ENCODE peak calls at places on chromosomes 13 and 19, in seven cellular contexts. P, B, R, S, K, Y and I are unnamed samples.

GRCh38 chr13:102905905-102906304 is 60.1 kb downstream of the ERCC5 start:
- DNase-seq in P (no peak), S (no peak), Y (no peak), K (no peak), B (no peak), R (no peak), I (no peak)

GRCh38 chr19:39199025-39199424 is 2.3 kb downstream of the NCCRP1 start:
- DNase-seq in S (no peak), P (no peak), K (peak), B (no peak), R (no peak), Y (no peak), I (peak)

GRCh38 chr19:46497773-46498172 is 2.1 kb upstream of the PNMA8B start:
- DNase-seq in R (no peak), B (no peak), K (no peak), Y (no peak), P (no peak), S (no peak), I (no peak)

GRCh38 chr13:28129911-28130693 is 8.2 kb upstream of the PAN3 start:
- DNase-seq in R (no peak), S (no peak), B (no peak), P (no peak), Y (no peak), K (no peak), I (no peak)

GRCh38 chr13:111586291-111586690 is 265.8 kb downstream of the TEX29 start:
- DNase-seq in Y (no peak), S (no peak), P (no peak), B (no peak), K (no peak), R (no peak), I (no peak)

GRCh38 chr19:11105014-11105636 is 15.9 kb downstream of the LDLR start:
- DNase-seq in B (no peak), P (no peak), K (no peak), R (no peak), S (no peak), Y (no peak), I (no peak)

GRCh38 chr13:48437381-48437780 is 24.5 kb upstream of the LPAR6 start:
- DNase-seq in Y (no peak), B (no peak), P (peak), R (peak), S (peak), K (peak), I (peak)

GRCh38 chr19:575527-576506 is 3.4 kb downstream of the BSG start:
- DNase-seq in S (no peak), R (no peak), Y (no peak), B (no peak), K (peak), P (peak), I (no peak)

GRCh38 chr13:75153834-75154233 is 328.1 kb downstream of the TBC1D4 start:
- DNase-seq in Y (no peak), B (no peak), S (no peak), P (no peak), R (no peak), K (no peak), I (no peak)

DNA sequence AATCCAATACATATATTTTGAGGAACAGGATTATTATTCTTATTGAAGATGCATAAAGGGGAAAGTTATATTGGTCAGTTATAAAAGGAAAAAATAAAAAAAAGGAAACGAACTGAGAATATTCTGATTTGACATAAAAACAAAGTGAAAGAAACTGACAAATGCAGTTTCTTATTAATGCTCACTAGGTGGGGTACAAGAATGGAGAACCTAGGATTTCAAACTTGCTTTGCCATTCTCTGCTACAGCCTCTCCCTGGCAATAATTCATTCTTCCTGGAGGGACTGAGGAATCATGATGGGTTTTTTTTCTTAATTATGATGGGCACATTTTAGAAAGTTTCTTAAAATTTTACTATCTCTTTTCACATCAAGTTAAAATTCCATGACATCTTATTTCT is 154.9 kb downstream of the PCDH9 start:
- DNase-seq in P (no peak), R (no peak), B (no peak), Y (no peak), S (no peak), K (no peak), I (no peak)
- TF ChIP-seq CTCF in P (no peak), R (peak), B (peak), Y (no peak), S (no peak), K (no peak), I (peak)

DNA sequence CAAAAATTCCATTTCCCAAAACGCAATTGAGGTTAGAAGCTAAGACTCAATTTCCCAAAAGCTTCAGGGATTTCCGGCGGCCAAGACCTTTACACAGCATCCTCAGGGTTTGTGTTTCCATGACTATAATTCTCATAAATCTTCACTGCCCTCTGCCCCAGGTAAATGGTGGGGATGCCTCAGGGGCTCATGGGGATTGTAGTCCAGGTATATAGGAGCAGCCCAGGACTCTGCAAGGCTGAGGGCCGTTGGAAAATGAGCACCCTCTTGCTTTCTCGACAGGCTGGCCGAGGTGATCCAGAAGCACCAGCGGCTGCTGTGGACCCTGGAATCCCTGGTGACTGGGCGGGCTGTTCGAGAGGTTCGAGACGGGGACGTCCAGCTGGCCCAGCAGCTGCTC is 6.4 kb downstream of the ALDH16A1 start:
- DNase-seq in R (no peak), P (no peak), Y (no peak), B (no peak), S (no peak), K (no peak), I (no peak)
- H3K4me3 ChIP-seq in R (no peak), P (no peak), Y (no peak), B (no peak), S (no peak), K (no peak), I (no peak)

DNA sequence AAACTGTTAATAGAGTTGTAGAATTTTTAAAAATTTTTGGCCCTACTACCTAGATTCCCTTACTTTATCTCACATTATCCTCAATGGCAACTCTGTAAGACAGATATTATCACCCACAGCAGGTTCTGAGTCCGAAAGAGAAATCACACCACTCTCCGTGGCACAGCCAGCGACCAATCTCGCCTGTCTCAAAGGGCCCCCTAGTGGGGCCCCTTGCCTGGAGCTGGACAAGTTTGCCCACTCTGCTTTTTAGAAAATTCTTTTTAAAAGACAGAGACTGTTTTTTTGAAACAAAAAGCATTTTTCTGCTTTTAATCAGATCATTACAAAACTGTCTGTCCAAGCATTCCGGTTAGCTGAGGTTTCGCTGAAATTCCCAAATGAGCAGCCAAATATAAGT is 21.7 kb downstream of the PHF11 start:
- DNase-seq in Y (no peak), K (no peak), P (no peak), S (no peak), B (peak), R (no peak), I (no peak)
- TF ChIP-seq CTCF in Y (no peak), K (no peak), P (peak), S (no peak), B (peak), R (peak), I (peak)

GRCh38 chr13:113158946-113159345 is 498 bp downstream of the PROZ start:
- DNase-seq in B (no peak), K (no peak), R (no peak), S (no peak), Y (no peak), P (no peak), I (no peak)

GRCh38 chr13:113157206-113157928 is 1.1 kb upstream of the PROZ start:
- DNase-seq in K (no peak), S (no peak), R (no peak), P (no peak), B (no peak), Y (no peak), I (no peak)

GRCh38 chr13:113155982-113156655 is 2.3 kb upstream of the PROZ start:
- DNase-seq in S (no peak), K (no peak), R (no peak), B (no peak), P (no peak), Y (no peak), I (no peak)

GRCh38 chr13:113159701-113160100 is 1.3 kb downstream of the PROZ start:
- DNase-seq in P (no peak), K (no peak), B (no peak), R (no peak), S (no peak), Y (no peak), I (no peak)

GRCh38 chr13:113157929-113158747 is at the start of gene PROZ:
- DNase-seq in Y (no peak), K (no peak), S (no peak), R (no peak), B (peak), P (no peak), I (no peak)
- H3K4me3 ChIP-seq in Y (no peak), K (no peak), S (no peak), R (no peak), B (no peak), P (no peak), I (no peak)

GRCh38 chr13:23950736-23951510 is 53.6 kb upstream of the C1QTNF9B start:
- DNase-seq in B (no peak), R (no peak), P (no peak), S (no peak), Y (no peak), K (no peak), I (no peak)
- TF ChIP-seq CTCF in B (no peak), R (peak), P (no peak), S (no peak), Y (no peak), K (no peak), I (no peak)

GRCh38 chr13:64847767-64848166 is 2382.4 kb downstream of the PCDH9 start:
- DNase-seq in P (no peak), R (no peak), Y (no peak), S (no peak), B (no peak), K (no peak), I (no peak)

GRCh38 chr13:64855506-64855905 is 2374.6 kb downstream of the PCDH9 start:
- DNase-seq in Y (no peak), P (no peak), K (no peak), S (no peak), B (no peak), R (peak), I (no peak)

GRCh38 chr13:64849174-64849573 is 2381.0 kb downstream of the PCDH9 start:
- DNase-seq in P (no peak), Y (no peak), R (no peak), K (no peak), S (no peak), B (peak), I (no peak)

DNA sequence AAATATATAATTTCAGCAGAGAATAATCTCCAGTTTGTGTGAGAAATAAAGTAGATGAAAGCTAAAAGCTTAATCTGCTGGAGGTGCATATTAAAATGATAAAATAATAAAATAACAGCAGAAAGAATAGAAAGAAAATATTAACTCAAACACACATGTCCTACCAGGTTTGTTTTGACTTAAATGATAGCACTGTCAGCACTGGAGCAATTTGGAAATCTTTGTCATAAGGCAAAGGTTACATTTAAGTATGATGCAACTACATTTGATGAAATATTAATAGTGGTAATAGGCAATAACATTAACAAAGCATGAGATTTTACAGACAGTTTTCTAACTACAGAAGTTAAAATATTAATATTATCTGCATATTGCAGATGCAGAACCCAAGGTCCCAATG is 2380.1 kb downstream of the PCDH9 start:
- DNase-seq in P (no peak), Y (no peak), B (no peak), K (no peak), S (no peak), R (no peak), I (no peak)
- H3K4me3 ChIP-seq in P (no peak), Y (no peak), B (no peak), K (no peak), S (no peak), R (no peak), I (no peak)

GRCh38 chr13:40495620-40496001 is 170.8 kb downstream of the FOXO1 start:
- DNase-seq in Y (no peak), S (no peak), P (no peak), R (no peak), B (no peak), K (no peak), I (no peak)
- TF ChIP-seq CTCF in Y (no peak), S (no peak), P (no peak), R (no peak), B (no peak), K (no peak), I (no peak)

GRCh38 chr13:32737111-32737571 is 150.9 kb downstream of the PDS5B start:
- DNase-seq in K (no peak), B (no peak), R (no peak), S (no peak), P (no peak), Y (no peak), I (no peak)
- H3K4me3 ChIP-seq in K (peak), B (no peak), R (no peak), S (peak), P (peak), Y (no peak), I (peak)